ENCODE peak calls at places on chromosomes 13 and 19, in nine cellular contexts. H is upper lobe of left lung; X is HCT116; K is lower leg skin; M is choroid plexus epithelial cell; E is lung; Q is body of pancreas; B is CD8-positive, alpha-beta T cell; O is ascending aorta. C is an unnamed sample.

GRCh38 chr13:43146400-43146799 is 123.0 kb downstream of the DNAJC15 start:
- DNase-seq in H (no peak), X (no peak), K (peak; percentile 18), M (no peak), E (no peak), Q (no peak), B (no peak), O (no peak), C (no peak)

GRCh38 chr19:47315125-47315821 is 5.6 kb downstream of the C5AR1 start:
- DNase-seq in H (peak; percentile 92), X (peak; percentile 87), K (peak; percentile 94), M (peak; percentile 99), E (peak; percentile 84), Q (peak; percentile 44), B (no peak), O (peak; percentile 90), C (peak; percentile 100)

GRCh38 chr13:74661851-74662250 is 527.6 kb upstream of the KLF12 start:
- DNase-seq in H (no peak), X (no peak), K (no peak), M (peak; percentile 3), E (no peak), Q (no peak), B (no peak), O (no peak), C (peak; percentile 12)

GRCh38 chr19:42272989-42273406 is 3.9 kb downstream of the CIC start:
- DNase-seq in H (no peak), X (no peak), K (no peak), M (no peak), E (no peak), Q (no peak), B (peak; percentile 44), O (no peak), C (no peak)

GRCh38 chr13:98523455-98524102 is 53.3 kb downstream of the STK24 start:
- DNase-seq in H (no peak), X (no peak), K (no peak), M (no peak), E (no peak), Q (no peak), B (no peak), O (peak; percentile 60), C (no peak)

GRCh38 chr19:45347570-45348366 is 7.2 kb downstream of the KLC3 start:
- DNase-seq in H (no peak), X (no peak), K (no peak), M (no peak), E (no peak), Q (no peak), B (no peak), O (no peak), C (no peak)

GRCh38 chr13:24050292-24050711 is 110.2 kb upstream of the SPATA13 start:
- DNase-seq in H (peak; percentile 49), X (no peak), K (no peak), M (peak; percentile 81), E (peak; percentile 43), Q (peak; percentile 77), B (no peak), O (no peak), C (peak; percentile 81)

GRCh38 chr13:42272115-42272756 is at the start of gene AKAP11:
- DNase-seq in H (peak; percentile 34), X (no peak), K (peak; percentile 86), M (peak; percentile 49), E (peak; percentile 30), Q (peak; percentile 31), B (peak; percentile 71), O (peak; percentile 76), C (peak; percentile 46)

GRCh38 chr19:17037966-17038500 is 11.4 kb upstream of the CPAMD8 start:
- DNase-seq in H (no peak), X (no peak), K (no peak), M (no peak), E (no peak), Q (no peak), B (no peak), O (no peak), C (no peak)

GRCh38 chr19:18972301-18972831 is 31.3 kb upstream of the HOMER3 start:
- DNase-seq in H (peak; percentile 38), X (no peak), K (no peak), M (peak; percentile 30), E (no peak), Q (no peak), B (no peak), O (no peak), C (peak; percentile 20)

GRCh38 chr19:11535792-11536595 is 2.7 kb upstream of the CNN1 start:
- DNase-seq in H (peak; percentile 93), X (peak; percentile 81), K (peak; percentile 96), M (peak; percentile 91), E (peak; percentile 85), Q (peak; percentile 92), B (peak; percentile 89), O (peak; percentile 96), C (peak; percentile 81)

GRCh38 chr19:11541238-11541637 is 2.6 kb downstream of the CNN1 start:
- DNase-seq in H (no peak), X (no peak), K (no peak), M (no peak), E (no peak), Q (no peak), B (no peak), O (no peak), C (no peak)

GRCh38 chr19:11538232-11539036 is at the start of gene CNN1:
- DNase-seq in H (no peak), X (no peak), K (no peak), M (peak; percentile 86), E (no peak), Q (peak; percentile 42), B (no peak), O (peak; percentile 97), C (peak; percentile 25)

GRCh38 chr19:11540642-11541041 is 2.0 kb downstream of the CNN1 start:
- DNase-seq in H (no peak), X (no peak), K (no peak), M (no peak), E (no peak), Q (peak; percentile 29), B (no peak), O (no peak), C (no peak)

DNA sequence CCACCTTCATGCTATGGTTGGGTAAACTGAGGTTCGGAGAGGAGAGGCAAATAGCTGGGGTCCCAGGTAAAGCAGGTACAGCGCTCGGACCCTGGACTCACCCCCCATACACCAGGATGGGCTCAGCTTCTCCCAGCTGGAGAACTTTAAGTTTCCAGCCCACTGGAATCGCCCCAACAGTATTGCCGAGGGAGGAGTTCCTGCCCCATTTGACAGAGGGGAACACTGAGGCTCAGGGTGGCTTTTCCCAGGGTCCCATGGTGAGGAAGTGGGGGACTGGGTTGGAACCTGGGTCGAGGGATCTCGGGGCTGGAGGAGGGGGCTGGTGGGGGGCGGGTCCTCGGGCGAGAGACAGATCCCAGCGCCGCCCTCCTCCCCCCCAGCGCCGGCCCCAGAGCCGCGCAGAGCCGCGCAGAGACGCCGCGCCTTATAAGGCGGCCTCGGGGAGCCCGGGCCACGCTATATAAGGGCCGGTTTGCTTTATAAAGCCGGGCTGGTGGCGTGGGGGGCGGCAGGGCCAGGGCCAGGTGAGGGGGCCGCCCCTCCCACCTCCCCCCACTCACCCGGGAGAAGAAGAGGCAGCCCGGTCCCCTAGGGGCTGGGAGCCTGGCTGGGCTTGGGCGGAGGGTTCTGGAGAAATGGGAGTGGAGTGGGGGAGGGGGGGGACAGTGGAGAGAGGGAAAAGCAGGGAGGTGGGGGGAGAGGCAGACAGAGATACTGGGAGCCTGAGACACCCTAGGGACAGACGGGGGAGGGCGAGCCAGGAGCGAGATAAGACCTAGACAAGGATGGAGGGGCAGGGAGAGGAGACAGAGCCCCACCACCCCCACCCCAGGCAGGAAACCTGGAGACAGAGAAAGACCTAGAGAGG is 1.1 kb downstream of the CNN1 start:
- DNase-seq in H (no peak), X (no peak), K (no peak), M (peak; percentile 39), E (no peak), Q (no peak), B (no peak), O (peak; percentile 81), C (no peak)
- H3K4me3 ChIP-seq in H (peak overlapping the region; percentile 40), X (no peak overlapping the region), K (no peak overlapping the region), M (peak overlapping the region; percentile 46), E (peak overlapping the region; percentile 28), Q (no peak overlapping the region), B (no peak overlapping the region), O (peak overlapping the region; percentile 58), C (no peak overlapping the region)

GRCh38 chr13:31014461-31014860 is 82.0 kb downstream of the TEX26 start:
- DNase-seq in H (no peak), X (no peak), K (peak; percentile 25), M (no peak), E (no peak), Q (no peak), B (no peak), O (no peak), C (no peak)

GRCh38 chr13:31011193-31011860 is 78.9 kb downstream of the TEX26 start:
- DNase-seq in H (no peak), X (no peak), K (no peak), M (no peak), E (no peak), Q (no peak), B (no peak), O (no peak), C (no peak)

GRCh38 chr13:31009166-31009565 is 76.7 kb downstream of the TEX26 start:
- DNase-seq in H (no peak), X (no peak), K (no peak), M (peak; percentile 32), E (no peak), Q (no peak), B (no peak), O (no peak), C (peak; percentile 34)

GRCh38 chr13:31015207-31015606 is 82.8 kb downstream of the TEX26 start:
- DNase-seq in H (no peak), X (no peak), K (no peak), M (no peak), E (no peak), Q (no peak), B (no peak), O (no peak), C (no peak)

GRCh38 chr13:31012285-31013024 is 80.0 kb downstream of the TEX26 start:
- DNase-seq in H (no peak), X (no peak), K (peak; percentile 58), M (peak; percentile 72), E (no peak), Q (no peak), B (no peak), O (no peak), C (peak; percentile 47)
- TF ChIP-seq CTCF in H (no peak), X (peak; percentile 61), K (no peak), M (peak; percentile 77), E (no peak), Q (peak; percentile 11), B (no peak), O (peak; percentile 29), C (peak; percentile 61)

GRCh38 chr13:69280399-69280798 is 827.2 kb upstream of the ATXN8OS start:
- DNase-seq in H (no peak), X (no peak), K (no peak), M (no peak), E (no peak), Q (no peak), B (no peak), O (no peak), C (no peak)
- H3K4me3 ChIP-seq in H (no peak overlapping the region), X (no peak overlapping the region), K (no peak overlapping the region), M (no peak overlapping the region), E (no peak overlapping the region), Q (no peak overlapping the region), B (no peak overlapping the region), O (no peak overlapping the region), C (no peak overlapping the region)

GRCh38 chr19:23762548-23762883 is 3.8 kb upstream of the ZNF681 start:
- DNase-seq in H (no peak), X (no peak), K (no peak), M (no peak), E (no peak), Q (no peak), B (no peak), O (no peak), C (no peak)

GRCh38 chr19:23762884-23763711 is 4.4 kb upstream of the ZNF681 start:
- DNase-seq in H (peak; percentile 92), X (no peak), K (peak; percentile 97), M (peak; percentile 71), E (peak; percentile 91), Q (peak; percentile 88), B (peak; percentile 87), O (peak; percentile 92), C (peak; percentile 25)

GRCh38 chr19:23758187-23759074 is at the start of gene ZNF681:
- DNase-seq in H (peak; percentile 94), X (no peak), K (peak; percentile 97), M (peak; percentile 96), E (peak; percentile 91), Q (peak; percentile 85), B (peak; percentile 86), O (peak; percentile 93), C (peak; percentile 89)
- TF ChIP-seq CTCF in H (peak; percentile 38), X (no peak), K (no peak), M (peak; percentile 7), E (no peak), Q (peak; percentile 7), B (no peak), O (peak; percentile 17), C (no peak)